ENCODE peak calls at places on chromosomes 12 and 14, in four cellular contexts. B is A549, P is GM12891, U is ovary. Q is an unnamed sample.

GRCh38 chr12:47900480-47901129 is 4.2 kb downstream of the VDR start:
- DNase-seq in B (peak; percentile 63), P (no peak), U (no peak), Q (no peak)

GRCh38 chr12:123160801-123161487 is 10.1 kb upstream of the PITPNM2 start:
- DNase-seq in B (no peak), P (no peak), U (no peak), Q (no peak)

GRCh38 chr14:77882098-77882497 is 82.2 kb downstream of the ADCK1 start:
- DNase-seq in B (peak; percentile 22), P (no peak), U (no peak), Q (peak; percentile 29)

GRCh38 chr14:99529899-99530298 is 48.7 kb downstream of the CCNK start:
- DNase-seq in B (no peak), P (no peak), U (no peak), Q (no peak)

GRCh38 chr14:65040666-65041433 is 54.2 kb downstream of the FNTB start:
- DNase-seq in B (no peak), P (no peak), U (no peak), Q (no peak)

GRCh38 chr14:61516957-61517356 is 178.4 kb upstream of the HIF1A start:
- DNase-seq in B (no peak), P (no peak), U (no peak), Q (no peak)

GRCh38 chr12:1620093-1620492 is 8.9 kb upstream of the WNT5B start:
- DNase-seq in B (no peak), P (no peak), U (no peak), Q (no peak)

GRCh38 chr14:89382487-89383170 is 34.4 kb downstream of the FOXN3 start:
- DNase-seq in B (no peak), P (no peak), U (no peak), Q (no peak)

GRCh38 chr12:125186471-125187147 is 121.4 kb downstream of the AACS start:
- DNase-seq in B (no peak), P (no peak), U (no peak), Q (no peak)

GRCh38 chr12:8890313-8891084 is 23.8 kb upstream of the PHC1 start:
- DNase-seq in B (peak; percentile 51), P (peak; percentile 29), U (peak; percentile 47), Q (peak; percentile 76)

GRCh38 chr12:52646613-52647012 is 5.4 kb downstream of the KRT2 start:
- DNase-seq in B (no peak), P (no peak), U (no peak), Q (no peak)

GRCh38 chr12:112008918-112009317 is 4.0 kb downstream of the TMEM116 start:
- DNase-seq in B (no peak), P (no peak), U (no peak), Q (no peak)

GRCh38 chr12:25598956-25599355 is 45.9 kb upstream of the LMNTD1 start:
- DNase-seq in B (no peak), P (no peak), U (no peak), Q (no peak)

GRCh38 chr12:120965125-120965524 is 13.2 kb upstream of the HNF1A start:
- DNase-seq in B (no peak), P (no peak), U (no peak), Q (no peak)

GRCh38 chr12:120347766-120348165 is 20.2 kb upstream of the PLA2G1B start:
- DNase-seq in B (no peak), P (no peak), U (no peak), Q (no peak)

GRCh38 chr14:84282618-84283017 is 1247.3 kb upstream of the FLRT2 start:
- DNase-seq in B (no peak), P (no peak), U (no peak), Q (no peak)

GRCh38 chr12:9784816-9785215 is 24.1 kb upstream of the CD69 start:
- DNase-seq in B (no peak), P (no peak), U (no peak), Q (no peak)

GRCh38 chr12:120843472-120843871 is 60.7 kb downstream of the SPPL3 start:
- DNase-seq in B (no peak), P (no peak), U (no peak), Q (no peak)

GRCh38 chr12:130787445-130788410 is 51.3 kb downstream of the STX2 start:
- DNase-seq in B (no peak), P (no peak), U (no peak), Q (no peak)

GRCh38 chr12:107493646-107494045 is 192.0 kb upstream of the PWP1 start:
- DNase-seq in B (no peak), P (no peak), U (no peak), Q (no peak)

GRCh38 chr12:11545438-11546330 is 103.8 kb upstream of the ETV6 start:
- DNase-seq in B (no peak), P (peak; percentile 36), U (no peak), Q (no peak)

GRCh38 chr14:38003746-38004609 is 203.7 kb upstream of the SSTR1 start:
- DNase-seq in B (no peak), P (no peak), U (no peak), Q (no peak)

GRCh38 chr12:107064687-107065086 is 28.7 kb downstream of the CRY1 start:
- DNase-seq in B (no peak), P (no peak), U (no peak), Q (no peak)

DNA sequence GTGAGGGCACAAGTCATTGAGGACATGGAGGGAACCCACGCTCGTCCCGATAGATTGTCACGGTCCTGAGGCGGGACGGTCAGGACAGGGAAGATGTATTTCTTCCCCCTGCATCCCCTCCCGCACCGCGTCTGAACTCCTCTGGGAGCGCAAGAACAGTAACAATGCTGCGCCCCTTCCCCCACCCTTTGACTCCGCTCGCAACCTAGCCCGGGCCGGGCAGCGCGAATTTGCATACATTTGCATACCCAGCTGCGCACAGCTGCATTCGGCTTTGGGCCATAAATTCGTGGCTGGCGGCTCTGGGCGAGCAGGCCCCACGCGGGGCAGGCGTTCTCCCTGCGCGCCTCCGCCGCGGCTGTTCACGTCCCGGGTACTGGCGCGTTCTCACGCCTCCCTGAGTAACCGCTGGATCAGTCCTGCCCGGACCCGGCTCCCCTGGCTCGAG is 29.0 kb upstream of the SMUG1 start:
- DNase-seq in B (no peak), P (peak; percentile 41), U (peak; percentile 76), Q (peak; percentile 43)
- TF ChIP-seq POLR2A in B (no peak), P (no peak), U (no peak), Q (no peak)

DNA sequence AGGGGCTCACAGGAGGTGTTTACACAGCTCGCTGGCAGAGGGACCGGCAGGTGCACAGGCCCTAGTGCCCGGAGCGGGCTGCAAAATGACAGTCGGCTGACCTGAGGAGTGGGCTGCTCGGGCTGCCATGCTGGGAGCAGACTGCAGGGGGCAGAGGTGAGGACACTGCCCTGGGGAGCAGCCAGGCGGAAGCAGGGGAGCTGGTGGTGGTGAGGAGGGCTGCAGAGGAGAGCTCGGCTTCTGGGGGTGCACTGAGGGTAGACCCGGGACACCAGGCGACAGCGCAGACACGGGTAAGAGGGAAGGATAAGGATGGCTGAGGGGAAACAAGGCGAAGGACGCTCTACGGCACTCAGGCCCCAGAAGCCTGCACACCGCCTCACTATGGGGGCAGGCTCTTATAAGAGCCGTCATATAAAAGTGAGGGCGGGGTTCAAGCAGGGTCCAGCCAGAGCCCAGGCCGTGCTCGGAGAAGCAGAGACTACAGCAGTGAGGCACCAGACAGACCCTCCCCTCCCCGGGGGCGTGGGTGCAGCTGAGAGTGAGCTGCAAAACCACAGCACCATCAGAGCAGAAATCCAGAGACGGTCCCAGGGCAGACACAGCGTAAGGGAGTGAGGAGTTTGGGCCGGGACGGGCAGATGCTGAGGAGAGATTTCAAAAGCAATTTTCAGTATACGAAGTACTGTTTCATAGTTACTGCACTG is 62.5 kb downstream of the CCDC88C start:
- DNase-seq in B (no peak), P (no peak), U (no peak), Q (no peak)
- TF ChIP-seq POLR2A in B (no peak), P (peak; percentile 44), U (no peak), Q (no peak)

DNA sequence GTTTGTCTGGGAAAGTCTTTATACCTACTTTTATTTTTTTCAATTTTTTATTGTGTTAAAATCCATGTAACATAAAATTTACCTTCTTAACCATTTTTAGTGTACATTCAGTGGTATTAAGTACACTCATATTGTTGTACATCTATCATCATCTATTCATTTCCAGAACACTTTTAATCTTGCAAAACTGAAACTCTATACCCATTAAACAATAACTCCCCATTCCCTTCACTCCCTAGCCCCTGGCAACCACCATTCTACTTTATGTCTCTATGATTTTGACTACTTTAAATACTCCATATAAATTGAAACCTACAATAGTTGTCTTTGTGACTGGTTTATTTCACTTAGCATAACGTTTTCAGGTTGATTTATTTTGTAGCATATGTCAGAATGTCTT is 131.9 kb upstream of the SLC38A2 start:
- DNase-seq in B (no peak), P (no peak), U (no peak), Q (no peak)
- TF ChIP-seq POLR2A in B (no peak), P (no peak), U (no peak), Q (no peak)

DNA sequence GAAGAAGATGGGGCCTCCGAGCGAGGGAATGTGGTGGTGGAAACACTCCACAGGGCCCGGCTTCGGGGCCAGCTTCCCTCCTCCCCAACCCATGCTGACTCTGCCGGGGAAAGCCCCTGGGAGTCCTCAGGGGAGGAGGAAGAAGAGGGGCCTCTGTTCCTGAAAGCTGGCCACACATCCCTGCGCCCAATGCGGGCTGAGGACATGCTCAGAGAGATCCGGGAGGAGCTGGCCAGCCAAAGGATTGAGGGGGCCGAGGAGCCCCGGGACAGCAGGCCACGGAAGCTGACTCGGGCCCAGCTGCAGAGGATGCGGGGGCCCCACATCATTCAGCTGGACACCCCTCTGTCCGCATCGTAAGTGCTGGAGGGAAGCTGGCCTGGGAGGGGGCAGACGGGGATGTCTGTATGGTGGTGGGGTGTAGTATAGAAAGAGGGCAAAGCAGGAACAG is 14.3 kb downstream of the TNFRSF1A start:
- DNase-seq in B (no peak), P (no peak), U (no peak), Q (no peak)
- TF ChIP-seq POLR2A in B (no peak), P (no peak), U (no peak), Q (no peak)

GRCh38 chr14:75174066-75174465 is 2.3 kb downstream of the TMED10 start:
- DNase-seq in B (no peak), P (no peak), U (no peak), Q (no peak)

GRCh38 chr14:75181426-75182062 is 5.1 kb upstream of the TMED10 start:
- DNase-seq in B (no peak), P (no peak), U (no peak), Q (no peak)

GRCh38 chr14:75175677-75176141 is 703 bp downstream of the TMED10 start:
- DNase-seq in B (no peak), P (no peak), U (no peak), Q (no peak)

GRCh38 chr14:75170797-75171196 is 5.6 kb downstream of the TMED10 start:
- DNase-seq in B (no peak), P (no peak), U (no peak), Q (no peak)

GRCh38 chr14:75176142-75176820 is at the start of gene TMED10:
- DNase-seq in B (peak; percentile 94), P (peak; percentile 75), U (peak; percentile 91), Q (peak; percentile 95)
- TF ChIP-seq POLR2A in B (peak; percentile 41), P (peak; percentile 86), U (peak; percentile 82), Q (peak; percentile 77)

GRCh38 chr14:24093901-24094838 is at the start of gene PCK2:
- DNase-seq in B (peak; percentile 95), P (peak; percentile 78), U (peak; percentile 78), Q (peak; percentile 97)
- TF ChIP-seq POLR2A in B (peak; percentile 95), P (peak; percentile 51), U (peak; percentile 48), Q (peak; percentile 98)